ENCODE peak calls at places on chromosomes 16 and 17, in eight cellular contexts. V is HuH-7.5; N is HFF-Myc; E is immature natural killer cell; D is stimulated activated naive B cell treated with anti-CD40 and anti-IgM and Interleukin-4, amounts not matched to agents 10 μg/mL and 1 μg/mL and 100 μg/mL, for 72 hours; A is NCI-H2029; J is activated CD8-positive, alpha-beta memory T cell treated with anti-CD3 and anti-CD28 coated beads for 24 hours; O is NCI-H1105. Y is an unnamed sample.

GRCh38 chr17:50059256-50059655 is 3.3 kb downstream of the ITGA3 start:
- DNase-seq in V (no peak), O (no peak), J (no peak), D (no peak), E (no peak), N (no peak), A (peak), Y (no peak)

GRCh38 chr17:8225813-8226535 is 15.6 kb upstream of the AURKB start:
- DNase-seq in J (peak), N (no peak), D (peak), O (peak), A (no peak), V (no peak), E (peak), Y (no peak)

GRCh38 chr17:57517519-57518342 is 227.4 kb downstream of the CCDC182 start:
- DNase-seq in D (no peak), V (peak), A (no peak), N (no peak), E (no peak), J (no peak), O (no peak), Y (no peak)

GRCh38 chr16:65002265-65002664 is 119.6 kb downstream of the CDH11 start:
- DNase-seq in A (no peak), E (no peak), O (no peak), V (no peak), D (no peak), N (no peak), J (no peak), Y (no peak)

GRCh38 chr16:53744449-53744848 is 40.5 kb downstream of the FTO start:
- DNase-seq in A (no peak), J (no peak), N (no peak), E (no peak), O (no peak), V (no peak), D (no peak), Y (no peak)

GRCh38 chr17:38554430-38555350 is 51.1 kb downstream of the SRCIN1 start:
- DNase-seq in O (peak), D (no peak), A (peak), N (no peak), J (no peak), V (no peak), E (no peak), Y (peak)

GRCh38 chr17:65013613-65014391 is 42.7 kb downstream of the GNA13 start:
- DNase-seq in N (peak), J (no peak), A (no peak), E (peak), D (no peak), V (no peak), O (no peak), Y (no peak)

GRCh38 chr17:64399071-64399766 is 8.6 kb upstream of the PECAM1 start:
- DNase-seq in O (no peak), D (no peak), J (no peak), E (no peak), A (no peak), N (no peak), V (no peak), Y (no peak)

GRCh38 chr16:1981398-1981836 is at the start of gene NOXO1:
- DNase-seq in V (no peak), D (no peak), E (no peak), J (no peak), N (no peak), A (no peak), O (no peak), Y (no peak)

GRCh38 chr16:50657251-50657650 is 23.9 kb downstream of the SNX20 start:
- DNase-seq in D (no peak), E (no peak), V (no peak), A (no peak), O (no peak), N (no peak), J (no peak), Y (no peak)

GRCh38 chr17:82108999-82109480 is 11.0 kb upstream of the FASN start:
- DNase-seq in J (no peak), A (no peak), N (no peak), O (no peak), D (no peak), E (no peak), V (no peak), Y (no peak)

Y was measured in D721Med.